ENCODE peak calls at places on chromosomes 11 and 22, in ten cellular contexts. Q is spleen, G is suprapubic skin, L is heart left ventricle, M is HepG2, J is IMR-90, S is body of pancreas, K is GM12891, Z is thyroid gland, I is tibial nerve. V is an unnamed sample.

GRCh38 chr11:73331138-73331916 is 23.3 kb downstream of the ARHGEF17 start:
- DNase-seq in Q (no peak), G (no peak), L (peak), M (peak), J (peak), S (no peak), K (no peak), Z (peak), I (no peak), V (no peak)

GRCh38 chr11:69655479-69656394 is 14.8 kb downstream of the CCND1 start:
- DNase-seq in Q (peak), G (no peak), L (no peak), M (no peak), J (peak), S (no peak), K (no peak), Z (no peak), I (no peak), V (no peak)

GRCh38 chr22:23533328-23533762 is 46.7 kb downstream of the IGLL1 start:
- DNase-seq in Q (peak), G (peak), L (no peak), M (peak), J (peak), S (no peak), K (peak), Z (peak), I (no peak), V (no peak)

GRCh38 chr22:38214248-38215056 is 12.7 kb downstream of the MAFF start:
- DNase-seq in Q (peak), G (no peak), L (peak), M (no peak), J (peak), S (peak), K (peak), Z (peak), I (no peak), V (no peak)

GRCh38 chr11:103085758-103086365 is 6.1 kb downstream of the DCUN1D5 start:
- DNase-seq in Q (no peak), G (no peak), L (no peak), M (no peak), J (peak), S (no peak), K (no peak), Z (no peak), I (no peak), V (no peak)

GRCh38 chr22:39312410-39312809 is 7.0 kb downstream of the RPL3 start:
- DNase-seq in Q (no peak), G (no peak), L (peak), M (no peak), J (no peak), S (no peak), K (no peak), Z (no peak), I (no peak), V (no peak)

GRCh38 chr11:12771875-12772274 is 97.7 kb downstream of the TEAD1 start:
- DNase-seq in Q (no peak), G (no peak), L (no peak), M (no peak), J (peak), S (no peak), K (no peak), Z (no peak), I (no peak), V (no peak)

GRCh38 chr11:110711776-110712642 is at the start of gene ARHGAP20:
- DNase-seq in Q (peak), G (peak), L (peak), M (peak), J (peak), S (peak), K (peak), Z (peak), I (peak), V (no peak)

GRCh38 chr22:27133951-27134664 is 476.7 kb downstream of the MIAT start:
- DNase-seq in Q (no peak), G (no peak), L (no peak), M (no peak), J (peak), S (no peak), K (peak), Z (no peak), I (peak), V (peak)

GRCh38 chr11:62680825-62681240 is 2.0 kb upstream of the UBXN1 start:
- DNase-seq in Q (no peak), G (no peak), L (no peak), M (peak), J (peak), S (peak), K (peak), Z (no peak), I (peak), V (peak)

GRCh38 chr11:65918211-65919150 is at the start of gene C11orf68:
- DNase-seq in Q (no peak), G (peak), L (no peak), M (no peak), J (no peak), S (no peak), K (peak), Z (no peak), I (no peak), V (no peak)

GRCh38 chr22:37183432-37184379 is 4.3 kb downstream of the C1QTNF6 start:
- DNase-seq in Q (peak), G (no peak), L (no peak), M (no peak), J (no peak), S (no peak), K (no peak), Z (no peak), I (no peak), V (no peak)

GRCh38 chr11:12678991-12679390 is 4.8 kb downstream of the TEAD1 start:
- DNase-seq in Q (no peak), G (no peak), L (no peak), M (no peak), J (no peak), S (no peak), K (no peak), Z (no peak), I (no peak), V (no peak)

GRCh38 chr11:100383357-100383865 is 303.7 kb upstream of the ARHGAP42 start:
- DNase-seq in Q (no peak), G (no peak), L (no peak), M (no peak), J (no peak), S (no peak), K (no peak), Z (no peak), I (no peak), V (no peak)

DNA sequence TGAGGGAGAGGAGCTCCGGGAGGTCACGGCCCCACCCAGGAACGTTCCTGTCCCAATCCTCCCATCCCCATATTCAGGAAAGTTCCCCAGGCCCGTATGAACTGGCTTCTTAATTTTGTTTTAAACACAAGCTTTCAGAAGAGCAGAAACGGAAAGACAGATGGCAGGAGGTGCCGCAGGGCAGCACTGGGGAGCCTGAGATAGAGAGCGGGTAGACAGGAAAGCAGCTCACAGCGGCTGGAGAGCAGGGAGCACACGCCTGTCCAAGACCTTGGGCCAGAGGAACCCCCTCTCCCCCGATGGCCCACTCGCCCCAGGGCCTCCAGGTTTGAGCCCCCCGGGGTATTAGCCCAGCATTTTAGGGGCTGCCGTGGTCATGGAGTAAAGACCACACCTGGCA is 17.8 kb upstream of the KCNQ1OT1 start:
- DNase-seq in Q (no peak), G (no peak), L (peak), M (no peak), J (no peak), S (no peak), K (no peak), Z (no peak), I (no peak), V (no peak)
- TF ChIP-seq POLR2A in Q (no peak), G (no peak), L (no peak), M (no peak), J (no peak), S (no peak), K (no peak), Z (no peak), I (no peak), V (no peak)

DNA sequence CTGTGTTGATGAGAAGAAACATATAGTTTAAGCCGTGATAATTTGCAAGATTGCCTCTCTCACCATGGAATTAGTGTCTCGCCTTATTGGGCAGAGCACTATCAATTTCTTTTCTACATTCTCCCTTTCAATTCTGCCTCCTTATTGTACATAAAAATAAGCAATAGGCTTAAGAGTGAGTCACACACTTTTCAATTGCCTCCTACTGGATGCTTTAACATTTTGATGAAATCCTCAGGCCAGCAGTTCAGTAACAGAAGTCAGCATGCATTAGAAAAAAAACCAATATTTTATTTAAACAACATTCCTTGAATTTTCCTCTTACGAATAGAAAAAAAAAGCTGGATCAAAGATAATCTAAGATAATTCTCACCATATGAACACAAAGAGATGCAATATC is 33.8 kb upstream of the VWA5A start:
- DNase-seq in Q (no peak), G (no peak), L (no peak), M (no peak), J (no peak), S (no peak), K (no peak), Z (no peak), I (no peak), V (no peak)
- TF ChIP-seq POLR2A in Q (no peak), G (no peak), L (no peak), M (no peak), J (no peak), S (no peak), K (no peak), Z (no peak), I (no peak), V (no peak)

GRCh38 chr11:76700177-76701100 is 29.9 kb upstream of the LRRC32 start:
- DNase-seq in Q (peak), G (no peak), L (peak), M (peak), J (peak), S (no peak), K (no peak), Z (no peak), I (peak), V (peak)
- TF ChIP-seq POLR2A in Q (no peak), G (no peak), L (no peak), M (no peak), J (no peak), S (no peak), K (no peak), Z (no peak), I (no peak), V (no peak)

DNA sequence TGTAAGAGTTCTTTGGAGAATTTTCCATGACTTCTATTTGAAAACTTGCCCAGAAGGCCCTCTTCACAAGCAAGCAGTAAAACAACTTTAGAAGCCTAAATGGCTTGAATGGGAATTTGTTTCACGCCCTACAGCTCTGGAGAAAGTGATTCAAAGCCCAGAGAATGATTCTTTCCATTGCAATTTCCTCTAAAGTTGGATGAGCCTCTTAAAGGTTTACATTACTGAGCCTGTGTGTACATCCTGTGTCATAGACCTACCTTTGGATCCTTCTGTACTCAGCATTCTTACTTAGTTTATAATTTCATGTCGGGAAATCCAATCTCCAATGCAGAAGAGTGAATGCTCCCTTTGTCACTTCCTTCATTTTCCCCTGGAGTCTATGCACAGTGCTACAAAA is 6.8 kb upstream of the OR8B3 start:
- DNase-seq in Q (no peak), G (no peak), L (no peak), M (no peak), J (peak), S (no peak), K (no peak), Z (no peak), I (no peak), V (no peak)
- TF ChIP-seq POLR2A in Q (no peak), G (no peak), L (no peak), M (no peak), J (no peak), S (no peak), K (no peak), Z (no peak), I (no peak), V (no peak)